ENCODE peak calls at places on chromosomes 12 and 14, in six cellular contexts. T is stimulated activated CD4-positive, alpha-beta T cell treated with anti-CD3 and anti-CD28 coated beads, TNF-alpha, amount 100 ng/mL, for 1 hour; X is CMK; I is activated T-cell treated with anti-CD3 and anti-CD28 coated beads, Interleukin-2, amount 50 U/mL, for 72 hours; V is activated T-helper 1 cell treated with Interleukin-2 at 50 U/mL for 16 hours; C is H7. J is an unnamed sample.

GRCh38 chr14:65104791-65105190 is 2.5 kb upstream of the MAX start:
- DNase-seq in T (no peak), X (no peak), I (no peak), V (no peak), C (no peak), J (no peak)

GRCh38 chr14:89956294-89957009 is 725 bp downstream of the TDP1 start:
- DNase-seq in T (peak), X (no peak), I (peak), V (peak), C (no peak), J (no peak)

GRCh38 chr12:482061-482460 is 22.3 kb downstream of the B4GALNT3 start:
- DNase-seq in T (no peak), X (no peak), I (no peak), V (no peak), C (no peak), J (no peak)

GRCh38 chr12:50764116-50764860 is 387 bp downstream of the ATF1 start:
- DNase-seq in T (peak), X (peak), I (peak), V (peak), C (peak), J (no peak)

GRCh38 chr14:77985235-77985634 is 184.9 kb upstream of the NRXN3 start:
- DNase-seq in T (no peak), X (no peak), I (no peak), V (no peak), C (no peak), J (no peak)

GRCh38 chr14:24938593-24938992 is 111.4 kb downstream of the STXBP6 start:
- DNase-seq in T (no peak), X (no peak), I (no peak), V (no peak), C (no peak), J (no peak)

GRCh38 chr12:40446385-40446784 is 221.6 kb downstream of the LRRK2 start:
- DNase-seq in T (no peak), X (peak), I (no peak), V (no peak), C (peak), J (no peak)

GRCh38 chr14:75279153-75279738 is 618 bp downstream of the FOS start:
- DNase-seq in T (peak), X (no peak), I (peak), V (no peak), C (peak), J (no peak)

GRCh38 chr12:108373111-108373510 is 34.0 kb upstream of the CMKLR1 start:
- DNase-seq in T (no peak), X (no peak), I (no peak), V (no peak), C (peak), J (no peak)

GRCh38 chr12:15435597-15435996 is 113.3 kb downstream of the PTPRO start:
- DNase-seq in T (no peak), X (no peak), I (no peak), V (no peak), C (no peak), J (no peak)

GRCh38 chr12:6963016-6963731 is 7.3 kb downstream of the PHB2 start:
- DNase-seq in T (no peak), X (no peak), I (no peak), V (no peak), C (peak), J (no peak)

GRCh38 chr12:60494249-60494648 is 898.4 kb downstream of the SLC16A7 start:
- DNase-seq in T (no peak), X (no peak), I (no peak), V (no peak), C (no peak), J (no peak)

GRCh38 chr14:60217713-60218112 is 31.3 kb upstream of the PPM1A start:
- DNase-seq in T (no peak), X (no peak), I (no peak), V (no peak), C (no peak), J (no peak)